ENCODE peak calls at places on chromosomes 6 and 20, in four cellular contexts. One of them, this sample, is unnamed.

GRCh38 chr20:38123021-38123587 is 42.0 kb downstream of the TGM2 start:
- DNase-seq in pancreas: no peak
- DNase-seq in ovary: peak; percentile 46
- DNase-seq in heart right ventricle: peak; percentile 7
- DNase-seq in this sample: no peak

GRCh38 chr20:15162061-15162740 is 824.8 kb upstream of the FLRT3 start:
- DNase-seq in pancreas: no peak
- DNase-seq in ovary: no peak
- DNase-seq in heart right ventricle: no peak
- DNase-seq in this sample: no peak

GRCh38 chr20:36298061-36298460 is 8.1 kb upstream of the DLGAP4 start:
- DNase-seq in ovary: no peak
- DNase-seq in pancreas: no peak
- DNase-seq in heart right ventricle: no peak
- DNase-seq in this sample: no peak

GRCh38 chr6:138227316-138227781 is 9.1 kb upstream of the PBOV1 start:
- DNase-seq in pancreas: peak; percentile 58
- DNase-seq in heart right ventricle: no peak
- DNase-seq in ovary: no peak
- DNase-seq in this sample: no peak

GRCh38 chr6:147161974-147162495 is 42.2 kb upstream of the STXBP5 start:
- DNase-seq in pancreas: no peak
- DNase-seq in ovary: no peak
- DNase-seq in heart right ventricle: no peak
- DNase-seq in this sample: no peak

GRCh38 chr6:148192310-148192709 is 150.3 kb upstream of the SASH1 start:
- DNase-seq in ovary: peak; percentile 21
- DNase-seq in pancreas: no peak
- DNase-seq in heart right ventricle: no peak
- DNase-seq in this sample: no peak

GRCh38 chr6:147023581-147023980 is 180.6 kb upstream of the STXBP5 start:
- DNase-seq in pancreas: no peak
- DNase-seq in heart right ventricle: no peak
- DNase-seq in ovary: no peak
- DNase-seq in this sample: no peak

GRCh38 chr20:5316188-5317158 is at the start of gene PROKR2:
- DNase-seq in ovary: no peak
- DNase-seq in heart right ventricle: no peak
- DNase-seq in pancreas: no peak
- DNase-seq in this sample: no peak

GRCh38 chr6:137188855-137189254 is 15.4 kb upstream of the IL22RA2 start:
- DNase-seq in heart right ventricle: no peak
- DNase-seq in pancreas: no peak
- DNase-seq in ovary: no peak
- DNase-seq in this sample: no peak

GRCh38 chr20:62651285-62652021 is 9.2 kb downstream of the SLCO4A1 start:
- DNase-seq in ovary: no peak
- DNase-seq in heart right ventricle: peak; percentile 43
- DNase-seq in pancreas: peak; percentile 31
- DNase-seq in this sample: no peak

GRCh38 chr6:30074331-30075093 is 1.1 kb downstream of the RNF39 start:
- DNase-seq in ovary: peak; percentile 60
- DNase-seq in pancreas: no peak
- DNase-seq in heart right ventricle: no peak
- DNase-seq in this sample: no peak

GRCh38 chr6:169864148-169865030 is 113.0 kb downstream of the ERMARD start:
- DNase-seq in heart right ventricle: no peak
- DNase-seq in ovary: no peak
- DNase-seq in pancreas: peak; percentile 27
- DNase-seq in this sample: no peak

GRCh38 chr6:151071295-151071694 is 168.5 kb upstream of the AKAP12 start:
- DNase-seq in heart right ventricle: peak; percentile 53
- DNase-seq in pancreas: no peak
- DNase-seq in ovary: peak; percentile 68
- DNase-seq in this sample: peak; percentile 39

GRCh38 chr6:15543262-15543917 is 119.4 kb downstream of the DTNBP1 start:
- DNase-seq in ovary: no peak
- DNase-seq in pancreas: no peak
- DNase-seq in heart right ventricle: no peak
- DNase-seq in this sample: no peak

GRCh38 chr6:100553243-100553642 is 88.5 kb upstream of the SIM1 start:
- DNase-seq in heart right ventricle: no peak
- DNase-seq in pancreas: no peak
- DNase-seq in ovary: no peak
- DNase-seq in this sample: no peak

GRCh38 chr20:38256021-38256420 is 4.5 kb downstream of the KIAA1755 start:
- DNase-seq in pancreas: no peak
- DNase-seq in heart right ventricle: no peak
- DNase-seq in ovary: no peak
- DNase-seq in this sample: no peak

GRCh38 chr20:55069951-55070350 is 594.6 kb downstream of the DOK5 start:
- DNase-seq in heart right ventricle: no peak
- DNase-seq in pancreas: no peak
- DNase-seq in ovary: no peak
- DNase-seq in this sample: no peak

GRCh38 chr6:143264996-143265734 is 185.3 kb downstream of the ADAT2 start:
- DNase-seq in pancreas: no peak
- DNase-seq in ovary: no peak
- DNase-seq in heart right ventricle: no peak
- DNase-seq in this sample: no peak

GRCh38 chr20:34042286-34042685 is 48.6 kb downstream of the RALY start:
- DNase-seq in heart right ventricle: peak; percentile 41
- DNase-seq in pancreas: no peak
- DNase-seq in ovary: no peak
- DNase-seq in this sample: no peak

GRCh38 chr6:129135421-129135820 is 252.5 kb downstream of the LAMA2 start:
- DNase-seq in ovary: no peak
- DNase-seq in heart right ventricle: no peak
- DNase-seq in pancreas: no peak
- DNase-seq in this sample: no peak

GRCh38 chr6:148324297-148325007 is 18.2 kb upstream of the SASH1 start:
- DNase-seq in pancreas: no peak
- DNase-seq in heart right ventricle: no peak
- DNase-seq in ovary: no peak
- DNase-seq in this sample: no peak

GRCh38 chr20:50260480-50261221 is 70.0 kb downstream of the CEBPB start:
- DNase-seq in heart right ventricle: no peak
- DNase-seq in pancreas: no peak
- DNase-seq in ovary: no peak
- DNase-seq in this sample: no peak

GRCh38 chr6:803191-803977 is 110.4 kb upstream of the EXOC2 start:
- DNase-seq in ovary: no peak
- DNase-seq in pancreas: no peak
- DNase-seq in heart right ventricle: no peak
- DNase-seq in this sample: no peak

GRCh38 chr6:78353040-78353439 is 514.3 kb upstream of the IRAK1BP1 start:
- DNase-seq in heart right ventricle: no peak
- DNase-seq in pancreas: no peak
- DNase-seq in ovary: no peak
- DNase-seq in this sample: no peak

GRCh38 chr20:59250293-59250692 is 50.1 kb upstream of the EDN3 start:
- DNase-seq in heart right ventricle: no peak
- DNase-seq in ovary: no peak
- DNase-seq in pancreas: no peak
- DNase-seq in this sample: no peak

GRCh38 chr6:5120011-5120410 is 34.9 kb downstream of the PPP1R3G start:
- DNase-seq in heart right ventricle: no peak
- DNase-seq in pancreas: no peak
- DNase-seq in ovary: no peak
- DNase-seq in this sample: no peak

GRCh38 chr6:27517928-27518787 is 45.3 kb upstream of the ZNF184 start:
- DNase-seq in pancreas: no peak
- DNase-seq in ovary: no peak
- DNase-seq in heart right ventricle: no peak
- DNase-seq in this sample: no peak

GRCh38 chr20:50916257-50916656 is 15.0 kb downstream of the ADNP start:
- DNase-seq in heart right ventricle: no peak
- DNase-seq in pancreas: no peak
- DNase-seq in ovary: no peak
- DNase-seq in this sample: no peak

GRCh38 chr6:112253842-112254816 is at the start of gene LAMA4:
- DNase-seq in heart right ventricle: peak; percentile 75
- DNase-seq in ovary: peak; percentile 55
- DNase-seq in pancreas: peak; percentile 9
- DNase-seq in this sample: no peak

GRCh38 chr6:16562498-16562897 is 198.8 kb downstream of the ATXN1 start:
- DNase-seq in heart right ventricle: no peak
- DNase-seq in pancreas: no peak
- DNase-seq in ovary: no peak
- DNase-seq in this sample: no peak

GRCh38 chr6:33909737-33910136 is 105.9 kb upstream of the MLN start:
- DNase-seq in ovary: no peak
- DNase-seq in heart right ventricle: no peak
- DNase-seq in pancreas: no peak
- DNase-seq in this sample: no peak

GRCh38 chr6:33912177-33912576 is 108.4 kb upstream of the MLN start:
- DNase-seq in pancreas: no peak
- DNase-seq in ovary: no peak
- DNase-seq in heart right ventricle: no peak
- DNase-seq in this sample: no peak

GRCh38 chr6:33908025-33908424 is 104.2 kb upstream of the MLN start:
- DNase-seq in heart right ventricle: no peak
- DNase-seq in pancreas: no peak
- DNase-seq in ovary: no peak
- DNase-seq in this sample: no peak

GRCh38 chr6:33914519-33915120 is 110.8 kb upstream of the MLN start:
- DNase-seq in heart right ventricle: no peak
- DNase-seq in ovary: no peak
- DNase-seq in pancreas: no peak
- DNase-seq in this sample: no peak

GRCh38 chr6:33911488-33911887 is 107.7 kb upstream of the MLN start:
- DNase-seq in ovary: no peak
- DNase-seq in pancreas: no peak
- DNase-seq in heart right ventricle: no peak
- DNase-seq in this sample: no peak
- H3K27me3 ChIP-seq in ovary: no peaks in the 10 kb centered on the region
- H3K27me3 ChIP-seq in pancreas: no peaks in the 10 kb centered on the region
- H3K27me3 ChIP-seq in heart right ventricle: no peaks in the 10 kb centered on the region
- H3K27me3 ChIP-seq in this sample: no peaks in the 10 kb centered on the region

DNA sequence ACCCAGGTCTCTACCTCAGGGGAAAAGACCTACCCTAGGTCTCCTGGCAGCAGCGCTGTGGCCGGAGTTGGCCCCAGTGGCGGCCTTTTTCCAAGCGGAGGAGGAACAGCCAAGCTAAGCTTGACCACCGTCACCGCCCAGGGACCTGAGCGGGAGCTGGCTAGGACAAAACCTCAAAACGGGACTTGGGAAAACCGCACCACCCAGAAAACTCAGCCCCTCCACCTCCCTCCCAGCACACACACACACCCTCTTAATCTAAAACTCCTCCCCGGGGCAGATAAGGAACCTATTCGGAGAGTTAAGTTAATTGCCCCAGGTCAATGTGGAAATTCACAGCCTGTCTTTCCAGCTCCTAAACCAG is 2.7 kb upstream of the TRERF1 start:
- DNase-seq in heart right ventricle: peak; percentile 39
- DNase-seq in pancreas: peak; percentile 13
- DNase-seq in ovary: no peak
- DNase-seq in this sample: no peak
- H3K4me3 ChIP-seq in heart right ventricle: peak overlapping the region; percentile 77
- H3K4me3 ChIP-seq in pancreas: no peak overlapping the region
- H3K4me3 ChIP-seq in ovary: peak overlapping the region; percentile 85
- H3K4me3 ChIP-seq in this sample: peak overlapping the region; percentile 83

GRCh38 chr20:46020515-46020914 is 8.5 kb upstream of the SLC12A5 start:
- DNase-seq in pancreas: no peak
- DNase-seq in ovary: no peak
- DNase-seq in heart right ventricle: no peak
- DNase-seq in this sample: no peak

GRCh38 chr20:46014517-46015396 is 6.0 kb downstream of the MMP9 start:
- DNase-seq in ovary: no peak
- DNase-seq in pancreas: no peak
- DNase-seq in heart right ventricle: no peak
- DNase-seq in this sample: no peak

GRCh38 chr20:46018611-46019010 is 9.9 kb downstream of the MMP9 start:
- DNase-seq in pancreas: no peak
- DNase-seq in heart right ventricle: no peak
- DNase-seq in ovary: no peak
- DNase-seq in this sample: no peak

GRCh38 chr20:46013826-46014516 is 5.3 kb downstream of the MMP9 start:
- DNase-seq in ovary: peak; percentile 22
- DNase-seq in heart right ventricle: no peak
- DNase-seq in pancreas: peak; percentile 21
- DNase-seq in this sample: no peak

DNA sequence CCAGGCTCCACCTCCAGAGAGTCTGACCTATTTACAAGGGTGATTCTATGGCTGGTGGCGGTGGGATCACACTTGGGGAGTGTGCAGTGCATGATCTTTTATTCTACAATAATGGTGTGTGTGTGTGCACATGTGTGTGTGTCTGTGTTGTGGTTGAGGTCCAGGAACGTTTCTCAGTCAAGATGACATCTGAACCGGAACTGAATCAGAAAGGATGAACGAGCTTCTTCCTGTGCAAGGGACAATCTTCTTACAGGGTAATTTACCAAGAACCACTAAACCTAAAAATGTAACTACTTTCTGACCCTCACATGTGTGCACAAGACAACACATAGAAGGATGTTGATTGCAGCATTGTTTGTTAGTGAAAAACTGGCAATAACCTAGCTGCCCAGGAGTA is 8.6 kb downstream of the MMP9 start:
- DNase-seq in pancreas: no peak
- DNase-seq in ovary: no peak
- DNase-seq in heart right ventricle: no peak
- DNase-seq in this sample: no peak
- H3K27me3 ChIP-seq in pancreas: peaks cover 5% of the 10 kb centered on the region
- H3K27me3 ChIP-seq in ovary: peaks cover 7% of the 10 kb centered on the region
- H3K27me3 ChIP-seq in heart right ventricle: peaks cover 89% of the 10 kb centered on the region
- H3K27me3 ChIP-seq in this sample: peaks cover 10% of the 10 kb centered on the region

GRCh38 chr6:3584611-3585010 is 127.8 kb upstream of the SLC22A23 start:
- DNase-seq in pancreas: no peak
- DNase-seq in ovary: no peak
- DNase-seq in heart right ventricle: no peak
- DNase-seq in this sample: no peak
- H3K4me3 ChIP-seq in pancreas: no peak overlapping the region
- H3K4me3 ChIP-seq in ovary: no peak overlapping the region
- H3K4me3 ChIP-seq in heart right ventricle: no peak overlapping the region
- H3K4me3 ChIP-seq in this sample: no peak overlapping the region

GRCh38 chr6:40169878-40170277 is 235.6 kb upstream of the MOCS1 start:
- DNase-seq in pancreas: no peak
- DNase-seq in ovary: no peak
- DNase-seq in heart right ventricle: no peak
- DNase-seq in this sample: no peak
- H3K27me3 ChIP-seq in pancreas: no peaks in the 10 kb centered on the region
- H3K27me3 ChIP-seq in ovary: no peaks in the 10 kb centered on the region
- H3K27me3 ChIP-seq in heart right ventricle: no peaks in the 10 kb centered on the region
- H3K27me3 ChIP-seq in this sample: no peaks in the 10 kb centered on the region

GRCh38 chr20:53751394-53752368 is 158.0 kb upstream of the ZNF217 start:
- DNase-seq in heart right ventricle: no peak
- DNase-seq in ovary: no peak
- DNase-seq in pancreas: no peak
- DNase-seq in this sample: no peak
- H3K4me3 ChIP-seq in heart right ventricle: no peak overlapping the region
- H3K4me3 ChIP-seq in ovary: no peak overlapping the region
- H3K4me3 ChIP-seq in pancreas: no peak overlapping the region
- H3K4me3 ChIP-seq in this sample: no peak overlapping the region